ENCODE peak calls at places on chromosomes 1 and 21, in four cellular contexts. One of them, this sample, is unnamed.

GRCh38 chr1:150995896-150996295 is 10.8 kb downstream of the MINDY1 start:
- DNase-seq in K562: peak; percentile 39
- DNase-seq in SK-N-SH: peak; percentile 43
- DNase-seq in GM12878: no peak
- DNase-seq in this sample: peak; percentile 64

GRCh38 chr1:50105430-50105829 is 3.3 kb upstream of the ELAVL4 start:
- DNase-seq in GM12878: no peak
- DNase-seq in K562: peak; percentile 25
- DNase-seq in SK-N-SH: no peak
- DNase-seq in this sample: no peak

GRCh38 chr1:106879538-106879937 is 176.9 kb upstream of the PRMT6 start:
- DNase-seq in GM12878: no peak
- DNase-seq in K562: no peak
- DNase-seq in SK-N-SH: no peak
- DNase-seq in this sample: no peak

GRCh38 chr1:63949965-63950364 is 176.1 kb downstream of the ROR1 start:
- DNase-seq in GM12878: no peak
- DNase-seq in SK-N-SH: no peak
- DNase-seq in K562: no peak
- DNase-seq in this sample: no peak

GRCh38 chr1:35834218-35834617 is 26.4 kb downstream of the AGO4 start:
- DNase-seq in SK-N-SH: no peak
- DNase-seq in K562: no peak
- DNase-seq in GM12878: no peak
- DNase-seq in this sample: no peak

GRCh38 chr1:11804666-11805453 is 904 bp downstream of the MTHFR start:
- DNase-seq in GM12878: no peak
- DNase-seq in K562: peak; percentile 57
- DNase-seq in SK-N-SH: peak; percentile 47
- DNase-seq in this sample: no peak

GRCh38 chr1:167563579-167564246 is 10.2 kb upstream of the CREG1 start:
- DNase-seq in SK-N-SH: no peak
- DNase-seq in GM12878: no peak
- DNase-seq in K562: peak; percentile 70
- DNase-seq in this sample: no peak

GRCh38 chr1:89802036-89802435 is 18.8 kb upstream of the LRRC8D start:
- DNase-seq in GM12878: no peak
- DNase-seq in K562: no peak
- DNase-seq in SK-N-SH: no peak
- DNase-seq in this sample: no peak

GRCh38 chr1:228978486-228979324 is 243.4 kb downstream of the RHOU start:
- DNase-seq in GM12878: no peak
- DNase-seq in SK-N-SH: peak; percentile 33
- DNase-seq in K562: no peak
- DNase-seq in this sample: no peak

GRCh38 chr21:42525228-42525604 is 11.6 kb downstream of the SLC37A1 start:
- DNase-seq in SK-N-SH: no peak
- DNase-seq in GM12878: no peak
- DNase-seq in K562: no peak
- DNase-seq in this sample: no peak

GRCh38 chr1:47677241-47677940 is 239.5 kb downstream of the FOXD2 start:
- DNase-seq in K562: no peak
- DNase-seq in GM12878: no peak
- DNase-seq in SK-N-SH: no peak
- DNase-seq in this sample: no peak

GRCh38 chr1:113657556-113658063 is 101.7 kb downstream of the PHTF1 start:
- DNase-seq in GM12878: no peak
- DNase-seq in K562: no peak
- DNase-seq in SK-N-SH: no peak
- DNase-seq in this sample: no peak

GRCh38 chr1:48262001-48262400 is 39.5 kb downstream of the SLC5A9 start:
- DNase-seq in GM12878: no peak
- DNase-seq in K562: no peak
- DNase-seq in SK-N-SH: no peak
- DNase-seq in this sample: no peak

DNA sequence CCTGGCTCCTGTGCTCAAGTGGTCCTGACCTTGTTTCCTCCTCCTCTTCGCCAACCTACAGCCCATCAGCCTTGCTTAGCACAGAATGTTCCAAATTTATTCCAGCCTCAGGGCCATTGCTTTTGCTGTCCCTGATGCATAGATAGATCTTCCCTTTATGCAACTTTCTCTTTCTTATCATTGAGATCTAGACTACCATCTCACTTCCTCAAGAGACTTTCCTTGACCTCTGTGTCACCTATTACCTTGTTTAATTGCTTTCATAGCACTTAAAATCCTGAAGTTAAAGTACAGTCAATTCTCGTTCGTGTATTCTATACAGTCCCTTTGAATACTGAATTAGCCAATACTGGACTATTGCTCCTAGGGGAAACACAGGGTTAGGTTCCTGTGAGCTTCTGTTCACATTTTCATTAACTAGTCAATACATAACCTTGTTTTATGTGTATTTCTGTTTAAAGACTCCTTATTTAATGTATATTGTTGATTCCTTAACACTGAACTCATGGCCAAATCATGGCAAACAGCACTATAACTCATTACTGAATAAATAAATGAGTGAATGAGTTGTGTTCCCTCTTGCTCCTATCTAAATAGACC is 26.2 kb upstream of the MCOLN3 start:
- DNase-seq in GM12878: no peak
- DNase-seq in SK-N-SH: no peak
- DNase-seq in K562: no peak
- DNase-seq in this sample: no peak
- TF ChIP-seq USF1 in GM12878: no peak
- TF ChIP-seq USF1 in SK-N-SH: no peak
- TF ChIP-seq USF1 in K562: no peak
- TF ChIP-seq USF1 in this sample: no peak

DNA sequence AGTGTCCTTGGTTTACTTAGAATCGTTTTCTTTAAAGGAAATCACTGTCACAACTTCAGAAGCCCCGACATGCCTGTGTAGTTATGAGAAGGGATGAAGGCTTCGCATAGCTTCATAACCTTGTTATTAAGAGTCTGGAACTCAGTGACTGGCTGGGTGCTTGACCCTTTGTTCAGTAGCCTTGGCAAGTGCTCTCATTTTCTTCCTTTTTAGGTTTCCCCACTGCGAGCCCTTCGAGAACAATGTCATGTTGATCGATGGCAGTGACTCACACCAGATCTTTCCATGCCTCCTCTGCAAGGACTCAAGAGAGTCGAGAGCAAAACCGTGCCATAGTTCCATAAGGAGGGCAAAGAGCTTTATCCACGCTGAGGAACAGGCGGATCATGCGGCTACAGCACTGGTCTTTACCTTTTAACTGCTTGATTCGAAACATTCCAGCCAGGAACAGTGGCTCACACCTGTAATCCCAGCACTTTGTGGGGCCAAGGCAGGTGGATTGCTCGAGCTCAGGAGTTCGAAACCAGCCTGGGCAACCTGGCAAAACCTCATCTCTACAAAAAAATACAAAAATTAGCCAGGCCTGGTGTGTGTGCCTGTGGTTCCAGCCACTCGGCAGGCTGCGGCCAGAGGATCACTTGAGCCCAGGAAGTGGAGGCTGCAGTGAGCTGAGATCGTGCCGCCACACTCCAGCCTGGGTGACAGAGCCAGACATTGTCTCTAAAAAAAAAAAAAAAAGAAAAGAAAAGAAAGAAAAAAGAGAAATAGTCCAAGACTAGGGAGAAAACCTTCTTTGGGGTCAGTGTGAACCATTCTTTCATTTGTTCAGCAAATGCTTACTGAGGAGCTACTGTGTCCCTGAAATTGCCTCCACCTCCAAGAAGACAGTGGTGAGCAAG is 95.4 kb upstream of the ERRFI1 start:
- DNase-seq in GM12878: no peak
- DNase-seq in K562: peak; percentile 38
- DNase-seq in SK-N-SH: no peak
- DNase-seq in this sample: no peak
- TF ChIP-seq USF1 in GM12878: no peak
- TF ChIP-seq USF1 in K562: no peak
- TF ChIP-seq USF1 in SK-N-SH: no peak
- TF ChIP-seq USF1 in this sample: no peak

GRCh38 chr21:41366522-41367151 is 4.8 kb downstream of the MX2 start:
- DNase-seq in GM12878: peak; percentile 78
- DNase-seq in SK-N-SH: no peak
- DNase-seq in K562: peak; percentile 63
- DNase-seq in this sample: no peak
- TF ChIP-seq USF1 in GM12878: no peak
- TF ChIP-seq USF1 in SK-N-SH: no peak
- TF ChIP-seq USF1 in K562: no peak
- TF ChIP-seq USF1 in this sample: no peak

GRCh38 chr1:208059328-208060017 is 148.5 kb upstream of the CD34 start:
- DNase-seq in GM12878: no peak
- DNase-seq in K562: no peak
- DNase-seq in SK-N-SH: peak; percentile 83
- DNase-seq in this sample: no peak

GRCh38 chr1:208058212-208059155 is 147.6 kb upstream of the CD34 start:
- DNase-seq in K562: no peak
- DNase-seq in GM12878: no peak
- DNase-seq in SK-N-SH: peak; percentile 76
- DNase-seq in this sample: no peak

GRCh38 chr1:208061118-208061517 is 150.2 kb upstream of the CD34 start:
- DNase-seq in K562: no peak
- DNase-seq in SK-N-SH: no peak
- DNase-seq in GM12878: no peak
- DNase-seq in this sample: no peak

GRCh38 chr1:208061627-208062026 is 150.7 kb upstream of the CD34 start:
- DNase-seq in GM12878: no peak
- DNase-seq in SK-N-SH: no peak
- DNase-seq in K562: no peak
- DNase-seq in this sample: no peak

GRCh38 chr1:208060495-208060894 is 149.6 kb upstream of the CD34 start:
- DNase-seq in GM12878: no peak
- DNase-seq in K562: no peak
- DNase-seq in SK-N-SH: no peak
- DNase-seq in this sample: no peak
- TF ChIP-seq USF1 in GM12878: no peak
- TF ChIP-seq USF1 in K562: no peak
- TF ChIP-seq USF1 in SK-N-SH: no peak
- TF ChIP-seq USF1 in this sample: no peak

This sample was measured in WTC11.